ENCODE peak calls at places on chromosomes 5 and 9, in ten cellular contexts. P is GM23338; J is stomach; Y is GM12865; O is epithelial cell of esophagus; X is breast epithelium; H is A549; L is activated CD8-positive, alpha-beta T cell treated with anti-CD3 and anti-CD28 coated beads for 36 hours; E is glutamatergic neuron; A is WTC11. S is an unnamed sample.

GRCh38 chr9:16611969-16612368 is 258.5 kb downstream of the BNC2 start:
- DNase-seq in E (no peak), A (no peak), J (no peak), L (no peak), P (no peak), Y (no peak), X (no peak), O (no peak), H (no peak), S (no peak)

GRCh38 chr9:4228606-4229005 is 71.3 kb downstream of the GLIS3 start:
- DNase-seq in L (no peak), O (peak), E (no peak), X (no peak), P (peak), A (no peak), Y (peak), H (peak), J (no peak), S (no peak)

GRCh38 chr9:132842124-132843005 is 35.7 kb downstream of the AK8 start:
- DNase-seq in J (no peak), L (no peak), A (no peak), Y (no peak), E (no peak), H (no peak), O (no peak), P (peak), X (no peak), S (no peak)

GRCh38 chr5:143400541-143401252 is 2.8 kb downstream of the NR3C1 start:
- DNase-seq in O (no peak), A (no peak), X (no peak), Y (peak), J (no peak), E (no peak), H (peak), L (no peak), P (no peak), S (no peak)

GRCh38 chr5:115816226-115817042 is at the start of gene CDO1:
- DNase-seq in A (peak), X (peak), Y (no peak), J (no peak), E (peak), P (peak), H (no peak), O (peak), L (peak), S (peak)

GRCh38 chr9:136673970-136674785 is 11.5 kb downstream of the EGFL7 start:
- DNase-seq in A (no peak), E (no peak), L (no peak), O (no peak), P (no peak), X (no peak), J (no peak), Y (no peak), H (no peak), S (no peak)

GRCh38 chr9:126515001-126515872 is 98.5 kb upstream of the LMX1B start:
- DNase-seq in O (no peak), L (no peak), P (no peak), Y (no peak), E (no peak), J (no peak), H (no peak), A (no peak), X (no peak), S (no peak)

GRCh38 chr5:11507156-11507910 is 396.9 kb downstream of the CTNND2 start:
- DNase-seq in X (no peak), J (no peak), A (no peak), H (no peak), O (no peak), E (no peak), Y (no peak), L (no peak), P (no peak), S (no peak)

GRCh38 chr9:26971721-26972120 is 15.5 kb downstream of the IFT74 start:
- DNase-seq in E (no peak), X (no peak), A (no peak), Y (no peak), O (peak), H (no peak), L (no peak), J (no peak), P (no peak), S (no peak)

GRCh38 chr5:137902389-137903133 is 13.3 kb downstream of the PKD2L2 start:
- DNase-seq in O (no peak), Y (peak), H (no peak), A (no peak), J (no peak), X (no peak), L (no peak), P (no peak), E (no peak), S (no peak)

GRCh38 chr5:103708601-103709000 is 146.0 kb upstream of the NUDT12 start:
- DNase-seq in L (no peak), H (no peak), P (no peak), A (no peak), Y (no peak), X (no peak), O (no peak), J (no peak), E (no peak), S (no peak)

GRCh38 chr5:146622391-146622790 is 106.4 kb upstream of the GPR151 start:
- DNase-seq in L (no peak), H (no peak), E (no peak), Y (no peak), P (peak), O (no peak), X (no peak), A (no peak), J (no peak), S (no peak)

GRCh38 chr5:76389513-76390154 is 13.5 kb upstream of the IQGAP2 start:
- DNase-seq in H (no peak), P (no peak), E (no peak), Y (no peak), A (no peak), X (no peak), J (peak), O (no peak), L (no peak), S (no peak)

GRCh38 chr9:73573235-73573634 is 421.6 kb downstream of the ANXA1 start:
- DNase-seq in X (no peak), E (no peak), J (no peak), O (no peak), A (no peak), Y (no peak), H (no peak), P (no peak), L (no peak), S (no peak)

GRCh38 chr9:10127867-10128266 is 484.9 kb downstream of the PTPRD start:
- DNase-seq in P (no peak), H (no peak), A (no peak), E (no peak), L (no peak), Y (no peak), O (peak), J (no peak), X (no peak), S (no peak)

GRCh38 chr9:136566899-136567298 is 21.1 kb upstream of the NOTCH1 start:
- DNase-seq in X (no peak), L (no peak), E (no peak), O (no peak), A (no peak), Y (no peak), H (no peak), J (peak), P (no peak), S (peak)

GRCh38 chr5:115360036-115360685 is 63.7 kb upstream of the CCDC112 start:
- DNase-seq in Y (no peak), L (no peak), A (no peak), H (peak), X (no peak), E (no peak), P (no peak), J (no peak), O (peak), S (no peak)

GRCh38 chr9:134872482-134873231 is 8.0 kb upstream of the FCN2 start:
- DNase-seq in Y (no peak), H (no peak), P (no peak), X (no peak), O (no peak), A (no peak), J (no peak), E (no peak), L (no peak), S (no peak)

GRCh38 chr9:81595887-81596558 is 93.3 kb downstream of the TLE1 start:
- DNase-seq in O (no peak), H (no peak), P (peak), E (peak), A (peak), Y (no peak), J (no peak), X (no peak), L (no peak), S (no peak)

GRCh38 chr9:127528407-127529251 is 77.3 kb downstream of the LRSAM1 start:
- DNase-seq in Y (no peak), P (peak), E (no peak), J (no peak), O (no peak), L (no peak), X (no peak), H (no peak), A (no peak), S (no peak)

GRCh38 chr9:694499-695154 is 146.9 kb upstream of the DMRT1 start:
- DNase-seq in Y (no peak), H (peak), O (peak), X (no peak), P (no peak), E (no peak), J (no peak), A (no peak), L (no peak), S (peak)

GRCh38 chr5:173196133-173196952 is 38.7 kb downstream of the NKX2-5 start:
- DNase-seq in J (no peak), E (no peak), O (no peak), L (no peak), H (no peak), P (no peak), X (no peak), Y (no peak), A (no peak), S (no peak)

GRCh38 chr5:59204114-59204897 is 621.4 kb downstream of the RAB3C start:
- DNase-seq in L (no peak), A (no peak), Y (no peak), P (no peak), H (no peak), E (no peak), O (no peak), X (no peak), J (no peak), S (no peak)

GRCh38 chr5:142319560-142320426 is 5.0 kb downstream of the SPRY4 start:
- DNase-seq in Y (no peak), E (no peak), X (no peak), A (no peak), J (no peak), L (no peak), O (peak), H (no peak), P (no peak), S (no peak)

GRCh38 chr5:95284512-95285405 is at the start of gene MCTP1:
- DNase-seq in J (peak), P (peak), A (peak), Y (peak), X (no peak), E (peak), H (peak), L (peak), O (peak), S (no peak)

GRCh38 chr9:83570359-83570758 is 32.2 kb upstream of the FRMD3 start:
- DNase-seq in Y (no peak), P (no peak), H (no peak), O (peak), E (no peak), J (no peak), X (no peak), L (no peak), A (no peak), S (no peak)

GRCh38 chr9:121881920-121882500 is 211.1 kb downstream of the TTLL11 start:
- DNase-seq in H (no peak), L (no peak), X (no peak), O (no peak), Y (no peak), E (no peak), J (no peak), P (no peak), A (no peak), S (no peak)

DNA sequence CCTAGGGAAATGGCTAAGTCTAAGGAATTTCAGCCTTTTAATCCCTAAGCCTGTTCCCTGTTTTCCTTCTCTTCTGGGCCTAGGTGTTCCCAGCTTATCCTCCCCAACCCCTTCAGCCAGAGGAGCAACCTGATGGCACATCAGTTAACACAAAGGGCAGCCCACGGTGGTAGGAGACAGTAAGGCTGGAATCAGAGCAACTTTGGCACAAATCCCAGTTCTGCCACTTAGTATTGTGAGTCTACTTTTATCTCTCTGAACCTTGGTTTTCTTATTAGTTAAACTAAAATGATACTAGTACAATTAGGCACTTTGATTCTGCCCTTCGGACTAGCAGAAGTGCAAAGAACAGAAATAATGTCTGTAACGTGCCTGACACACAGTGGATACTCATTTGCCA is 246.8 kb downstream of the SAXO1 start:
- DNase-seq in L (no peak), H (no peak), J (no peak), O (no peak), A (no peak), Y (no peak), E (no peak), P (no peak), X (no peak), S (no peak)
- TF ChIP-seq CTCF in L (no peak), H (no peak), J (no peak), O (no peak), A (no peak), Y (no peak), E (no peak), P (no peak), X (no peak), S (no peak)

GRCh38 chr9:35616681-35617459 is 1.3 kb downstream of the CD72 start:
- DNase-seq in A (peak), J (peak), X (no peak), O (peak), L (peak), H (no peak), E (peak), Y (peak), P (peak), S (peak)
- TF ChIP-seq CTCF in A (no peak), J (no peak), X (no peak), O (no peak), L (peak), H (no peak), E (no peak), Y (peak), P (peak), S (peak)

DNA sequence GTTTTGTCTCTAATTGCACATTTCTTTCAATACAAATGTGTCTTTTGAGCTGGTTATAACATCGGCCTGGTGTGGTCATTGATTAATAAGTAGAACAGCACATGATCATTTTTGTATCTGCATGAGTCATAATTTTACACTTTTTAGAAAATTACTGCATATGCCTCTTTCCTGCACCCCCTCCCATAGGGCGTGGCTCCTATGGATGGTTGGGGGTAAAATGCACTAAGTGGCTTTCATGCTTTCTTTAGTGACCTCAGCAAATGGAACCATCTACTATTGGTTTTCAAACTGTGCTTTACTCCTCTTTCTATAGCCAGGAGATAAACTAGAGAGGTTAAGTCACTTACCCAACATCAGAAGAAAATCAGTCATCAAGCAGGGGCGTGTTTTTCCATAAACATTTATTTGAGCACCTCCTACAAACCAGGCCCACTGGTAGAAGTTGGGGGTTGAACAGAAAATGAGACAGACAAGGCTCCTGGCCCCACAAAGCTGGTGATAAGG is 3.8 kb downstream of the ANXA6 start:
- DNase-seq in J (no peak), E (no peak), P (no peak), O (no peak), X (no peak), Y (peak), L (peak), H (no peak), A (no peak), S (no peak)
- TF ChIP-seq CTCF in J (no peak), E (no peak), P (no peak), O (no peak), X (no peak), Y (no peak), L (no peak), H (no peak), A (no peak), S (no peak)

GRCh38 chr5:54897001-54897400 is 88.4 kb downstream of the ESM1 start:
- DNase-seq in X (no peak), E (no peak), P (no peak), Y (no peak), J (no peak), H (no peak), A (no peak), O (no peak), L (no peak), S (no peak)

GRCh38 chr5:54889826-54890225 is 95.6 kb downstream of the ESM1 start:
- DNase-seq in X (no peak), J (no peak), P (no peak), E (no peak), L (no peak), Y (no peak), O (peak), H (peak), A (no peak), S (no peak)

GRCh38 chr5:54900906-54901725 is 84.3 kb downstream of the ESM1 start:
- DNase-seq in A (no peak), Y (no peak), X (no peak), J (peak), E (no peak), O (peak), L (no peak), H (no peak), P (no peak), S (peak)

GRCh38 chr5:54895816-54896341 is 89.5 kb downstream of the ESM1 start:
- DNase-seq in P (peak), J (peak), O (peak), A (peak), L (peak), X (no peak), Y (peak), H (peak), E (peak), S (no peak)

GRCh38 chr5:54894957-54895815 is 90.2 kb downstream of the ESM1 start:
- DNase-seq in X (no peak), H (no peak), L (no peak), Y (no peak), P (no peak), J (no peak), E (no peak), A (no peak), O (no peak), S (no peak)
- TF ChIP-seq CTCF in X (no peak), H (no peak), L (no peak), Y (no peak), P (no peak), J (no peak), E (no peak), A (no peak), O (no peak), S (no peak)